ENCODE peak calls at places on chromosomes 2 and 18, in nine cellular contexts. T is activated naive CD8-positive, alpha-beta T cell treated with anti-CD3 and anti-CD28 coated beads, Interleukin-2, amount 10 ng/mL, durations not matched to agents 7 days and 5 days; X is sciatic nerve; N is ELR; B is LoVo; F is right lobe of liver; I is cardiac muscle cell; J is iris pigment epithelial cell; L is T-cell. A is an unnamed sample.
A peak's percentile ranks its signal among the peaks of the same experiment; 100 is the strongest.

GRCh38 chr2:72040629-72041403 is 106.8 kb downstream of the CYP26B1 start:
- DNase-seq in F (no peak), L (no peak), J (peak; percentile 44), N (no peak), I (no peak), B (no peak), X (peak; percentile 14), T (no peak), A (no peak)

GRCh38 chr18:36297419-36298112 is at the start of gene FHOD3:
- DNase-seq in L (no peak), X (peak; percentile 77), I (peak; percentile 92), J (peak; percentile 26), T (peak; percentile 36), F (peak; percentile 68), N (peak; percentile 86), B (peak; percentile 50), A (peak; percentile 59)

GRCh38 chr2:16134436-16135165 is 194.3 kb downstream of the MYCN start:
- DNase-seq in N (no peak), J (no peak), X (no peak), I (no peak), B (no peak), F (no peak), L (no peak), T (no peak), A (no peak)

GRCh38 chr2:109046925-109047508 is 58.0 kb upstream of the EDAR start:
- DNase-seq in B (no peak), X (no peak), J (no peak), L (no peak), I (no peak), N (no peak), F (no peak), T (no peak), A (no peak)

GRCh38 chr2:66512626-66513025 is 77.7 kb downstream of the MEIS1 start:
- DNase-seq in I (no peak), T (no peak), B (no peak), J (no peak), L (no peak), X (no peak), N (no peak), F (no peak), A (peak; percentile 63)

GRCh38 chr2:165406053-165406628 is 63.4 kb upstream of the CSRNP3 start:
- DNase-seq in I (no peak), N (peak; percentile 30), T (no peak), J (peak; percentile 12), F (no peak), L (no peak), X (no peak), B (no peak), A (no peak)

GRCh38 chr2:186543561-186544131 is 46.2 kb upstream of the ITGAV start:
- DNase-seq in X (no peak), I (no peak), L (no peak), T (no peak), B (no peak), F (no peak), J (peak; percentile 72), N (peak; percentile 74), A (peak; percentile 62)

GRCh38 chr2:239267411-239267941 is 133.3 kb downstream of the HDAC4 start:
- DNase-seq in F (peak; percentile 78), L (peak; percentile 85), T (peak; percentile 85), I (no peak), N (peak; percentile 80), J (peak; percentile 90), X (no peak), B (peak; percentile 45), A (no peak)

GRCh38 chr2:223846524-223846923 is 9.1 kb upstream of the AP1S3 start:
- DNase-seq in I (no peak), B (no peak), T (no peak), X (no peak), F (no peak), J (peak; percentile 95), N (peak; percentile 86), L (no peak), A (no peak)

GRCh38 chr2:230441188-230441897 is 25.3 kb downstream of the SP100 start:
- DNase-seq in J (peak; percentile 87), F (no peak), T (peak; percentile 53), L (peak; percentile 41), N (no peak), I (no peak), B (no peak), X (no peak), A (peak; percentile 63)

GRCh38 chr2:128560718-128561117 is 242.1 kb upstream of the HS6ST1 start:
- DNase-seq in J (no peak), X (no peak), I (no peak), T (no peak), L (no peak), N (no peak), B (no peak), F (no peak), A (no peak)

GRCh38 chr18:29147944-29148343 is 971.0 kb upstream of the CDH2 start:
- DNase-seq in F (no peak), L (no peak), X (no peak), J (peak; percentile 80), T (no peak), I (peak; percentile 3), N (peak; percentile 72), B (no peak), A (peak; percentile 79)

GRCh38 chr2:120346034-120346666 is at the start of gene INHBB:
- DNase-seq in X (no peak), F (no peak), T (peak; percentile 42), J (no peak), L (no peak), N (no peak), B (no peak), I (peak; percentile 56), A (peak; percentile 51)

GRCh38 chr2:189149981-189150380 is 29.6 kb downstream of the COL5A2 start:
- DNase-seq in F (no peak), B (no peak), N (peak; percentile 73), I (no peak), J (peak; percentile 74), L (no peak), X (no peak), T (no peak), A (peak; percentile 33)

GRCh38 chr18:11657554-11657953 is 31.5 kb upstream of the GNAL start:
- DNase-seq in J (no peak), L (no peak), X (no peak), T (no peak), N (no peak), B (no peak), F (no peak), I (no peak), A (no peak)

GRCh38 chr2:114127372-114127771 is 237.5 kb downstream of the ACTR3 start:
- DNase-seq in F (no peak), I (no peak), N (peak; percentile 30), B (no peak), X (no peak), T (no peak), L (no peak), J (peak; percentile 2), A (no peak)

GRCh38 chr18:69845588-69846506 is 101.8 kb downstream of the CD226 start:
- DNase-seq in T (no peak), N (no peak), F (no peak), B (no peak), I (peak; percentile 7), X (no peak), L (no peak), J (no peak), A (no peak)

GRCh38 chr2:43044093-43044614 is 182.3 kb downstream of the ZFP36L2 start:
- DNase-seq in B (no peak), X (peak; percentile 50), J (no peak), F (peak; percentile 52), T (no peak), L (no peak), N (no peak), I (no peak), A (no peak)

GRCh38 chr2:234863043-234863934 is 88.5 kb upstream of the SH3BP4 start:
- DNase-seq in N (peak; percentile 73), J (peak; percentile 55), F (peak; percentile 81), B (peak; percentile 41), L (no peak), T (no peak), X (peak; percentile 64), I (no peak), A (no peak)

GRCh38 chr2:207792244-207792785 is 22.6 kb upstream of the FZD5 start:
- DNase-seq in T (no peak), I (no peak), L (no peak), F (no peak), B (peak; percentile 67), J (peak; percentile 73), N (peak; percentile 82), X (no peak), A (peak; percentile 84)

GRCh38 chr2:112075490-112076260 is 20.6 kb downstream of the TMEM87B start:
- DNase-seq in T (no peak), L (no peak), J (peak; percentile 41), F (no peak), X (no peak), I (no peak), B (peak; percentile 36), N (peak; percentile 67), A (peak; percentile 79)

GRCh38 chr2:170707821-170708795 is 7.0 kb upstream of the SP5 start:
- DNase-seq in J (no peak), I (no peak), F (no peak), X (no peak), B (no peak), T (no peak), L (no peak), N (no peak), A (no peak)

A was measured in lung microvascular endothelial cell.